ENCODE peak calls at places on chromosomes 5 and 9, in seven cellular contexts. O is keratinocyte, Q is neural progenitor cell, W is GM23338, X is endothelial cell of umbilical vein, A is fibroblast of lung, E is PC-9. L is an unnamed sample.

GRCh38 chr9:25003686-25004085 is 458.0 kb upstream of the IZUMO3 start:
- DNase-seq in O (no peak), Q (peak), W (peak), X (no peak), A (no peak), E (no peak), L (no peak)

GRCh38 chr9:86563350-86563749 is 209.1 kb upstream of the TUT7 start:
- DNase-seq in O (no peak), Q (no peak), W (no peak), X (no peak), A (peak), E (peak), L (no peak)

GRCh38 chr5:16313761-16314160 is 134.2 kb upstream of the MARCHF11 start:
- DNase-seq in O (no peak), Q (no peak), W (no peak), X (no peak), A (no peak), E (no peak), L (no peak)

GRCh38 chr9:126874546-126875314 is 14.3 kb downstream of the ZBTB34 start:
- DNase-seq in O (no peak), Q (no peak), W (no peak), X (no peak), A (peak), E (peak), L (no peak)

GRCh38 chr9:124776952-124777645 is at the start of gene OLFML2A:
- DNase-seq in O (no peak), Q (peak), W (peak), X (no peak), A (no peak), E (no peak), L (no peak)

GRCh38 chr9:83197611-83198010 is 134.7 kb upstream of the RASEF start:
- DNase-seq in O (no peak), Q (no peak), W (no peak), X (no peak), A (no peak), E (no peak), L (no peak)

GRCh38 chr5:111603446-111603827 is 91.1 kb upstream of the STARD4 start:
- DNase-seq in O (no peak), Q (no peak), W (no peak), X (peak), A (peak), E (no peak), L (no peak)

GRCh38 chr9:8863064-8863463 is 1063.5 kb upstream of the DMAC1 start:
- DNase-seq in O (no peak), Q (no peak), W (no peak), X (no peak), A (peak), E (no peak), L (no peak)

GRCh38 chr9:10268500-10269485 is 344.0 kb downstream of the PTPRD start:
- DNase-seq in O (no peak), Q (peak), W (peak), X (peak), A (no peak), E (no peak), L (peak)

GRCh38 chr5:61669531-61669930 is 337.5 kb downstream of the ZSWIM6 start:
- DNase-seq in O (no peak), Q (no peak), W (no peak), X (no peak), A (peak), E (no peak), L (no peak)

GRCh38 chr5:113199122-113199905 is 222.7 kb downstream of the DCP2 start:
- DNase-seq in O (no peak), Q (peak), W (no peak), X (peak), A (peak), E (peak), L (no peak)

GRCh38 chr5:149177911-149178565 is 36.7 kb downstream of the ABLIM3 start:
- DNase-seq in O (no peak), Q (no peak), W (peak), X (no peak), A (peak), E (no peak), L (no peak)

GRCh38 chr9:93009337-93010015 is 49.0 kb upstream of the SUSD3 start:
- DNase-seq in O (no peak), Q (no peak), W (no peak), X (no peak), A (no peak), E (no peak), L (no peak)

GRCh38 chr5:84494453-84494852 is 109.8 kb upstream of the EDIL3 start:
- DNase-seq in O (no peak), Q (no peak), W (no peak), X (no peak), A (peak), E (no peak), L (no peak)

GRCh38 chr9:130414081-130414731 is 30.6 kb upstream of the ASS1 start:
- DNase-seq in O (no peak), Q (no peak), W (no peak), X (no peak), A (no peak), E (peak), L (no peak)

GRCh38 chr5:80569961-80570786 is at the start of gene ANKRD34B:
- DNase-seq in O (no peak), Q (peak), W (peak), X (peak), A (peak), E (no peak), L (peak)

GRCh38 chr5:80573062-80573461 is 3.0 kb upstream of the ANKRD34B start:
- DNase-seq in O (no peak), Q (no peak), W (no peak), X (no peak), A (no peak), E (no peak), L (no peak)

GRCh38 chr5:80568251-80568650 is 1.8 kb downstream of the ANKRD34B start:
- DNase-seq in O (no peak), Q (no peak), W (no peak), X (no peak), A (no peak), E (no peak), L (no peak)

GRCh38 chr5:80566711-80567259 is 3.3 kb downstream of the ANKRD34B start:
- DNase-seq in O (no peak), Q (no peak), W (no peak), X (no peak), A (no peak), E (peak), L (no peak)

DNA sequence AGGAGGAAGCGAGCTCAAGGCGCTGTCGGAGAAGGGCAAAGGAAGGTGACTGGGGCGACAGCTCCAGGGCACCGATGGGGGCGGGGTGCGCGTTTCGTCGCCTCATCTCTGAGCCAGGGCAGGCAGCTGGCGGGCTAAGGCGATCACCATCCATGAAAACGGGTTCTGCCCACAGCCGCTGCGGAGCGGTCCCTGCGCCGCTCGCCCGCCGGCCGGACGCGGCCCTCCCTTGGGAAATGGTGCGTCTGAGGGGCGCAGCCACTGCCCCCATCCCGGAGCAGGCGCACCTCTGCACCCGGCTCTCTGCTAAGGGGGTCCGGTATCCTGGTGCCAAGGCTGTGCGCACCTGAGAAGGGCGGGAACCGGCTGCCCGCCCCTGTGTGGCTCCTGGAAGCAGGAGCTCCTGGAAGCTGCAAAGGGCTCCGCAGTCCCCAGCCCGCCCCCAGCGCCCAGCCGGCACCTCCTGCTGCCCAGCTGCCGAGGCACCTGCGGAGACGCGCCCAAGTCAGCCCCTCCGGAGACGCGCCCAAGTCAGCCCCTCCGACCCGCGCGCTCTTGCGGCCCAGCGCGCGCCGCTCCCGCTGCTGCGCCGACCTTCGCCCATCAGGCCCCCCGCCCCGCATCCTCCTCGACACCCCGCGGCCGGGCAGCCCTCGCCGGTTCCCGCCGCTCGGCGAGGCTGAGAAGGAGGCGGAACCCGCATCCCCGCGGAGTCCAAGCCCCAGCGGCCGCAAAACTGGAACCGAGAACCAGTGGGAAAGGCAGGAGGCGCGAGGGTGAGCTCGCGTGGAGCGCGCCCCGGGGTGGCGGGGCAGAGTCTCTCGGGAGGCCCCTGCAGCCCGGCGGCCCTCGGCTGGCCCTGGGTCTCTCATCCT is 757 bp downstream of the ANKRD34B start:
- DNase-seq in O (no peak), Q (peak), W (peak), X (no peak), A (no peak), E (no peak), L (no peak)
- TF ChIP-seq EZH2 in O (peak), Q (peak), W (no peak), X (peak), A (peak), E (no peak), L (no peak)

DNA sequence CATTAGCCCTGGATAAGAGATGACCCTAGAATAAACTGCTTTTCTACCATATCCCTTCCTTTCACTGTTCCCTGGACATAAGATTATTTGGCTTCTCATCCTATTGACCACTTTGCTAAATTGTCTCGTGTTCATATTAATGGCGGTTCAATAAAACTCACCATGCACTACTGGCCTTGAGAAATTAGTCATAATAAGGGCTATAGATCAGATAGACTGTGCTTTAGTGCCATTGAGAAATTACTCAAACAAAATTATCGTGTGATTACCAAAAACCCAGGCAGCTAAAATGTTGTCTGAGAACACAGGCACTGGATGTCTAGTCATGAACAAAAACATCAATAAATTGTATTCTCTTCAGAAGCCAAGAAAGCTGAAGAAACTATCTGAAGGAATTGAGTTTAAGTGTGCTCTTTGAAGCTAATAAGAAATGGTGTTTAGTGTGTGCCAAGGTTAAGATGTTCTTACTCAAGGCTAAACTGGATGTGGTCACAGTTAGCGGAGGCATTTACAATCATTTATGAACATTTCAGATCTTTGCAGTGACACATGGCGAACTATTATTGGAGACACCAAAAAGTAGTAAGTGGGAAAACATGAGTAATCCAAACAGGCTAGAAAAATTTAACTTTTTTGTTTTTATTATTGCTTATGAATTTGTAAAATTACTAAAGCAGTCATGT is 460.4 kb upstream of the RORB start:
- DNase-seq in O (no peak), Q (no peak), W (no peak), X (no peak), A (peak), E (no peak), L (no peak)
- H2AFZ ChIP-seq in O (no peak), Q (no peak), W (no peak), X (no peak), A (no peak), E (no peak), L (no peak)

DNA sequence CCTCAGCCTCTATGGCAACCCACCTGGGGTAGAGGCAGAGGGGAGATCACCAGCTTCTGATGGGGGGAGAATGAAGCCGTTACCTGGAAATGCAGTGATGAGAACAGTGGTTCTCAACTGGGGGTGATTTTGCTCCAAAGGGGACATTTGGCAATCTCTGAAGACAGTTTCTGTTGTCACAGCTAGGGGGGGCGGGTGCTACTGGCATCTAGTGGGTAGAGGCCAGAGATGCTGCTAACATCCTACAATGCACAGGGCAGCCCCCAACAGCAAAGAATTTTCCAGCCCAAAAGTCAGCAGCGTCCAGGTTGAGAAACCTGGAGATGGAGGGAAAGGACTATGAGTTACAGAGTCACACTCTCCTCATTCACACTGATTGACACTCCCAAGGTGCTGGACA is 84.5 kb downstream of the FGF1 start:
- DNase-seq in O (no peak), Q (peak), W (peak), X (no peak), A (no peak), E (no peak), L (no peak)
- TF ChIP-seq CTCF in O (no peak), Q (peak), W (peak), X (no peak), A (no peak), E (no peak), L (no peak)

GRCh38 chr5:132655821-132656773 is 1.9 kb upstream of the IL13 start:
- DNase-seq in O (no peak), Q (peak), W (peak), X (peak), A (peak), E (no peak), L (no peak)
- TF ChIP-seq EZH2 in O (peak), Q (peak), W (peak), X (no peak), A (no peak), E (no peak), L (no peak)

L was measured in MM.1S.